ENCODE peak calls at places on chromosome 12, in nine cellular contexts. C, P, B, M, V, W, H, L and X are unnamed samples.
A peak's percentile ranks its signal among the peaks of the same experiment; 100 is the strongest.

GRCh38 chr12:120538281-120539156 is 4.4 kb downstream of the RNF10 start:
- DNase-seq in M (no peak), W (no peak), V (peak; percentile 80), C (no peak), L (peak; percentile 61), P (peak; percentile 40), B (peak; percentile 53), H (no peak), X (peak; percentile 57)

GRCh38 chr12:53313996-53314395 is 7.4 kb downstream of the AAAS start:
- DNase-seq in B (no peak), C (no peak), M (no peak), H (no peak), P (no peak), V (no peak), W (no peak), L (no peak), X (no peak)

GRCh38 chr12:103647267-103647666 is 60.2 kb downstream of the STAB2 start:
- DNase-seq in V (no peak), L (no peak), H (no peak), M (peak; percentile 13), B (peak; percentile 59), C (no peak), P (peak; percentile 34), W (no peak), X (no peak)

GRCh38 chr12:26651566-26652188 is 181.3 kb downstream of the ITPR2 start:
- DNase-seq in M (peak; percentile 49), W (peak; percentile 56), L (no peak), C (peak; percentile 3), B (peak; percentile 88), H (peak; percentile 78), P (peak; percentile 76), V (peak; percentile 62), X (peak; percentile 46)

GRCh38 chr12:22477166-22477893 is 67.0 kb downstream of the C2CD5 start:
- DNase-seq in C (no peak), L (no peak), V (no peak), B (peak; percentile 85), W (no peak), P (peak; percentile 54), M (peak; percentile 35), H (no peak), X (no peak)

GRCh38 chr12:49750027-49750977 is 8.9 kb downstream of the TMBIM6 start:
- DNase-seq in H (no peak), C (no peak), V (no peak), P (peak; percentile 38), M (peak; percentile 30), W (no peak), L (no peak), B (peak; percentile 80), X (no peak)

GRCh38 chr12:49358548-49359141 is 8.6 kb upstream of the SPATS2 start:
- DNase-seq in C (no peak), W (peak; percentile 79), B (peak; percentile 65), V (peak; percentile 67), P (peak; percentile 57), L (no peak), H (peak; percentile 75), M (no peak), X (peak; percentile 78)

GRCh38 chr12:114850853-114851252 is 166.9 kb upstream of the TBX3 start:
- DNase-seq in C (no peak), M (no peak), V (no peak), B (no peak), W (no peak), P (no peak), L (no peak), H (no peak), X (no peak)

GRCh38 chr12:4450551-4451112 is 5.0 kb upstream of the FGF6 start:
- DNase-seq in M (no peak), L (no peak), P (no peak), B (no peak), C (no peak), V (no peak), W (no peak), H (no peak), X (no peak)

GRCh38 chr12:94779520-94779919 is 129.2 kb upstream of the TMCC3 start:
- DNase-seq in M (no peak), V (no peak), H (no peak), C (no peak), P (peak; percentile 53), L (no peak), W (no peak), B (peak; percentile 26), X (no peak)

GRCh38 chr12:119006749-119007148 is 25.4 kb downstream of the SRRM4 start:
- DNase-seq in M (no peak), L (no peak), P (no peak), B (no peak), C (no peak), W (no peak), V (no peak), H (no peak), X (no peak)

GRCh38 chr12:131592972-131593371 is 117.9 kb upstream of the SFSWAP start:
- DNase-seq in W (no peak), V (no peak), M (no peak), H (no peak), P (no peak), C (no peak), B (no peak), L (no peak), X (no peak)

GRCh38 chr12:71157601-71158233 is at the start of gene TSPAN8:
- DNase-seq in P (no peak), C (no peak), B (no peak), H (peak; percentile 62), M (no peak), V (peak; percentile 87), L (no peak), W (no peak), X (peak; percentile 81)

GRCh38 chr12:66885115-66885875 is 206.4 kb upstream of the GRIP1 start:
- DNase-seq in B (no peak), H (no peak), V (no peak), M (no peak), W (no peak), L (no peak), C (no peak), P (no peak), X (no peak)

GRCh38 chr12:111211910-111212757 is 156.8 kb downstream of the PHETA1 start:
- DNase-seq in C (no peak), V (no peak), M (no peak), B (no peak), W (peak; percentile 61), L (no peak), H (no peak), P (no peak), X (no peak)

GRCh38 chr12:108972226-108972757 is 48.6 kb downstream of the SVOP start:
- DNase-seq in V (no peak), P (no peak), B (no peak), L (no peak), H (no peak), C (no peak), W (no peak), M (no peak), X (peak; percentile 24)